ENCODE peak calls at places on chromosomes 1 and 21, in seven cellular contexts. One of them, this sample, is unnamed.

GRCh38 chr1:102733491-102734236 is 374.7 kb downstream of the COL11A1 start:
- DNase-seq in GM23338: no peak
- DNase-seq in IMR-90: no peak
- DNase-seq in substantia nigra: no peak
- DNase-seq in upper lobe of right lung: no peak
- DNase-seq in HL-60: no peak
- DNase-seq in heart right ventricle: no peak
- DNase-seq in this sample: no peak

GRCh38 chr1:103218821-103219220 is 110.5 kb upstream of the COL11A1 start:
- DNase-seq in GM23338: no peak
- DNase-seq in IMR-90: no peak
- DNase-seq in substantia nigra: no peak
- DNase-seq in upper lobe of right lung: no peak
- DNase-seq in HL-60: no peak
- DNase-seq in heart right ventricle: no peak
- DNase-seq in this sample: no peak

GRCh38 chr1:44237721-44238457 is 24.6 kb downstream of the DMAP1 start:
- DNase-seq in GM23338: peak
- DNase-seq in IMR-90: peak
- DNase-seq in substantia nigra: no peak
- DNase-seq in upper lobe of right lung: peak
- DNase-seq in HL-60: no peak
- DNase-seq in heart right ventricle: no peak
- DNase-seq in this sample: no peak

GRCh38 chr1:92277105-92277504 is 21.7 kb downstream of the GLMN start:
- DNase-seq in GM23338: no peak
- DNase-seq in IMR-90: peak
- DNase-seq in substantia nigra: no peak
- DNase-seq in upper lobe of right lung: no peak
- DNase-seq in HL-60: no peak
- DNase-seq in heart right ventricle: no peak
- DNase-seq in this sample: no peak

GRCh38 chr1:56437959-56438358 is 141.4 kb downstream of the PLPP3 start:
- DNase-seq in GM23338: peak
- DNase-seq in IMR-90: peak
- DNase-seq in substantia nigra: no peak
- DNase-seq in upper lobe of right lung: no peak
- DNase-seq in HL-60: no peak
- DNase-seq in heart right ventricle: no peak
- DNase-seq in this sample: no peak

GRCh38 chr1:22711591-22712501 is 1.2 kb downstream of the EPHB2 start:
- DNase-seq in GM23338: peak
- DNase-seq in IMR-90: peak
- DNase-seq in substantia nigra: no peak
- DNase-seq in upper lobe of right lung: no peak
- DNase-seq in HL-60: no peak
- DNase-seq in heart right ventricle: no peak
- DNase-seq in this sample: no peak

GRCh38 chr21:35904995-35905972 is 155.0 kb downstream of the SETD4 start:
- DNase-seq in GM23338: no peak
- DNase-seq in IMR-90: no peak
- DNase-seq in substantia nigra: no peak
- DNase-seq in upper lobe of right lung: peak
- DNase-seq in HL-60: no peak
- DNase-seq in heart right ventricle: no peak
- DNase-seq in this sample: no peak

GRCh38 chr1:178944729-178945128 is 73.9 kb upstream of the ANGPTL1 start:
- DNase-seq in GM23338: no peak
- DNase-seq in IMR-90: no peak
- DNase-seq in substantia nigra: no peak
- DNase-seq in upper lobe of right lung: no peak
- DNase-seq in HL-60: no peak
- DNase-seq in heart right ventricle: no peak
- DNase-seq in this sample: no peak

GRCh38 chr1:203085528-203086406 is at the start of gene MYOG:
- DNase-seq in GM23338: no peak
- DNase-seq in IMR-90: no peak
- DNase-seq in substantia nigra: no peak
- DNase-seq in upper lobe of right lung: no peak
- DNase-seq in HL-60: no peak
- DNase-seq in heart right ventricle: no peak
- DNase-seq in this sample: no peak

GRCh38 chr21:29786509-29786908 is 153.3 kb downstream of the GRIK1 start:
- DNase-seq in GM23338: no peak
- DNase-seq in IMR-90: no peak
- DNase-seq in substantia nigra: no peak
- DNase-seq in upper lobe of right lung: no peak
- DNase-seq in HL-60: no peak
- DNase-seq in heart right ventricle: no peak
- DNase-seq in this sample: no peak

GRCh38 chr1:221511797-221512196 is 230.1 kb downstream of the DUSP10 start:
- DNase-seq in GM23338: no peak
- DNase-seq in IMR-90: no peak
- DNase-seq in substantia nigra: no peak
- DNase-seq in upper lobe of right lung: no peak
- DNase-seq in HL-60: no peak
- DNase-seq in heart right ventricle: no peak
- DNase-seq in this sample: no peak

GRCh38 chr1:62882161-62882560 is 98.2 kb downstream of the ATG4C start:
- DNase-seq in GM23338: no peak
- DNase-seq in IMR-90: no peak
- DNase-seq in substantia nigra: no peak
- DNase-seq in upper lobe of right lung: no peak
- DNase-seq in HL-60: no peak
- DNase-seq in heart right ventricle: no peak
- DNase-seq in this sample: no peak

GRCh38 chr1:9473032-9473792 is 66.1 kb upstream of the SLC25A33 start:
- DNase-seq in GM23338: no peak
- DNase-seq in IMR-90: peak
- DNase-seq in substantia nigra: peak
- DNase-seq in upper lobe of right lung: no peak
- DNase-seq in HL-60: no peak
- DNase-seq in heart right ventricle: peak
- DNase-seq in this sample: no peak

GRCh38 chr1:64019818-64020217 is 183.6 kb upstream of the UBE2U start:
- DNase-seq in GM23338: peak
- DNase-seq in IMR-90: peak
- DNase-seq in substantia nigra: no peak
- DNase-seq in upper lobe of right lung: no peak
- DNase-seq in HL-60: no peak
- DNase-seq in heart right ventricle: no peak
- DNase-seq in this sample: no peak

GRCh38 chr1:15849775-15850449 is 2.4 kb downstream of the SPEN start:
- DNase-seq in GM23338: peak
- DNase-seq in IMR-90: peak
- DNase-seq in substantia nigra: peak
- DNase-seq in upper lobe of right lung: no peak
- DNase-seq in HL-60: no peak
- DNase-seq in heart right ventricle: peak
- DNase-seq in this sample: peak

DNA sequence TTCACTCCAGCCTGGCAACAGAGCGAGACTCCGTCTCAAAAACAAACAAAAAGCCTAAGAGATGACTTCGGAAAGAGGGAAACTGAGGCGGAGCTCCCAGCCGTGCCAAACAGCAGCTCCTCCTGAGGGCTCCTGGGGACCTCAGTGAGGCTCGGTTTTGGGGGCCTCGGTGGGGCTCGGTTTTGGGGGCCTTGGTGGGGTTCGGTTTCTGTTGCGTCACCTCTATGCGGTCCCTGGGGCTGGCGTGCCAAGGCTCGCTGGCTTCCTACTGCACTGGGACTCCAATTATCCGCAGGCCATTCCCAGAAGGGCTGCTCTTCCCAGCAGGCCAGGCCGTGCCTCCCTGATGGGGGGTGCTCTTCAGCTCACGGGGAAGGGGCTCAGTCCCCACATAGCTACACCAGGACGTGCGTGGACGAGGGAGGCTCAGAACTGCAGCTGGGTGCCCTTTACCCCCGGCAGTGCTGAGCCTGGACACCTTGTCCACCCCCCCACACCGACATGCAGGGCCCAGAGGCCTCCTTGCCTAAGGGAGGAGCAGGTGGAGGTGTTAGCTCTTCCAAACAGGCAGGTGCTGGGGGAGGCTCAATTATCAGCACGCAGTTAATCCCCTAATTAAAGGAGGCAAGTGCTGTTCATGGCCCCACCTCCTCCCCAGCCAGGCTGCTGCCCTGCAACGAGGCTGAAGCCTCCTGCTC is 5.1 kb upstream of the C1orf159 start:
- DNase-seq in GM23338: no peak
- DNase-seq in IMR-90: no peak
- DNase-seq in substantia nigra: no peak
- DNase-seq in upper lobe of right lung: no peak
- DNase-seq in HL-60: no peak
- DNase-seq in heart right ventricle: no peak
- DNase-seq in this sample: no peak
- H3K27ac ChIP-seq in GM23338: no peak
- H3K27ac ChIP-seq in IMR-90: no peak
- H3K27ac ChIP-seq in substantia nigra: no peak
- H3K27ac ChIP-seq in upper lobe of right lung: no peak
- H3K27ac ChIP-seq in HL-60: no peak
- H3K27ac ChIP-seq in heart right ventricle: no peak
- H3K27ac ChIP-seq in this sample: no peak

GRCh38 chr1:119721933-119722332 is 10.2 kb downstream of the PHGDH start:
- DNase-seq in GM23338: no peak
- DNase-seq in IMR-90: no peak
- DNase-seq in substantia nigra: no peak
- DNase-seq in upper lobe of right lung: no peak
- DNase-seq in HL-60: no peak
- DNase-seq in heart right ventricle: no peak
- DNase-seq in this sample: no peak
- H3K27ac ChIP-seq in GM23338: peak
- H3K27ac ChIP-seq in IMR-90: no peak
- H3K27ac ChIP-seq in substantia nigra: no peak
- H3K27ac ChIP-seq in upper lobe of right lung: no peak
- H3K27ac ChIP-seq in HL-60: no peak
- H3K27ac ChIP-seq in heart right ventricle: no peak
- H3K27ac ChIP-seq in this sample: no peak

GRCh38 chr1:184215274-184215925 is 163.9 kb downstream of the TSEN15 start:
- DNase-seq in GM23338: no peak
- DNase-seq in IMR-90: no peak
- DNase-seq in substantia nigra: no peak
- DNase-seq in upper lobe of right lung: no peak
- DNase-seq in HL-60: no peak
- DNase-seq in heart right ventricle: no peak
- DNase-seq in this sample: no peak

GRCh38 chr1:184210822-184211221 is 159.3 kb downstream of the TSEN15 start:
- DNase-seq in GM23338: peak
- DNase-seq in IMR-90: no peak
- DNase-seq in substantia nigra: no peak
- DNase-seq in upper lobe of right lung: no peak
- DNase-seq in HL-60: no peak
- DNase-seq in heart right ventricle: no peak
- DNase-seq in this sample: no peak

GRCh38 chr1:184210048-184210447 is 158.5 kb downstream of the TSEN15 start:
- DNase-seq in GM23338: no peak
- DNase-seq in IMR-90: peak
- DNase-seq in substantia nigra: no peak
- DNase-seq in upper lobe of right lung: no peak
- DNase-seq in HL-60: no peak
- DNase-seq in heart right ventricle: peak
- DNase-seq in this sample: no peak

GRCh38 chr1:184214128-184214527 is 162.6 kb downstream of the TSEN15 start:
- DNase-seq in GM23338: no peak
- DNase-seq in IMR-90: no peak
- DNase-seq in substantia nigra: no peak
- DNase-seq in upper lobe of right lung: peak
- DNase-seq in HL-60: no peak
- DNase-seq in heart right ventricle: no peak
- DNase-seq in this sample: no peak

GRCh38 chr1:184212649-184213314 is 161.3 kb downstream of the TSEN15 start:
- DNase-seq in GM23338: no peak
- DNase-seq in IMR-90: peak
- DNase-seq in substantia nigra: no peak
- DNase-seq in upper lobe of right lung: no peak
- DNase-seq in HL-60: no peak
- DNase-seq in heart right ventricle: no peak
- DNase-seq in this sample: no peak
- H3K27ac ChIP-seq in GM23338: no peak
- H3K27ac ChIP-seq in IMR-90: peak
- H3K27ac ChIP-seq in substantia nigra: no peak
- H3K27ac ChIP-seq in upper lobe of right lung: no peak
- H3K27ac ChIP-seq in HL-60: no peak
- H3K27ac ChIP-seq in heart right ventricle: no peak
- H3K27ac ChIP-seq in this sample: no peak

GRCh38 chr21:15063081-15063820 is 1.5 kb downstream of the NRIP1 start:
- DNase-seq in GM23338: no peak
- DNase-seq in IMR-90: peak
- DNase-seq in substantia nigra: no peak
- DNase-seq in upper lobe of right lung: no peak
- DNase-seq in HL-60: no peak
- DNase-seq in heart right ventricle: no peak
- DNase-seq in this sample: peak

GRCh38 chr21:15065381-15066230 is 806 bp upstream of the NRIP1 start:
- DNase-seq in GM23338: peak
- DNase-seq in IMR-90: peak
- DNase-seq in substantia nigra: peak
- DNase-seq in upper lobe of right lung: peak
- DNase-seq in HL-60: peak
- DNase-seq in heart right ventricle: peak
- DNase-seq in this sample: peak

GRCh38 chr21:15064576-15065380 is at the start of gene NRIP1:
- DNase-seq in GM23338: peak
- DNase-seq in IMR-90: peak
- DNase-seq in substantia nigra: peak
- DNase-seq in upper lobe of right lung: peak
- DNase-seq in HL-60: peak
- DNase-seq in heart right ventricle: peak
- DNase-seq in this sample: peak

GRCh38 chr21:15062566-15062965 is 2.2 kb downstream of the NRIP1 start:
- DNase-seq in GM23338: no peak
- DNase-seq in IMR-90: no peak
- DNase-seq in substantia nigra: no peak
- DNase-seq in upper lobe of right lung: no peak
- DNase-seq in HL-60: no peak
- DNase-seq in heart right ventricle: no peak
- DNase-seq in this sample: no peak

DNA sequence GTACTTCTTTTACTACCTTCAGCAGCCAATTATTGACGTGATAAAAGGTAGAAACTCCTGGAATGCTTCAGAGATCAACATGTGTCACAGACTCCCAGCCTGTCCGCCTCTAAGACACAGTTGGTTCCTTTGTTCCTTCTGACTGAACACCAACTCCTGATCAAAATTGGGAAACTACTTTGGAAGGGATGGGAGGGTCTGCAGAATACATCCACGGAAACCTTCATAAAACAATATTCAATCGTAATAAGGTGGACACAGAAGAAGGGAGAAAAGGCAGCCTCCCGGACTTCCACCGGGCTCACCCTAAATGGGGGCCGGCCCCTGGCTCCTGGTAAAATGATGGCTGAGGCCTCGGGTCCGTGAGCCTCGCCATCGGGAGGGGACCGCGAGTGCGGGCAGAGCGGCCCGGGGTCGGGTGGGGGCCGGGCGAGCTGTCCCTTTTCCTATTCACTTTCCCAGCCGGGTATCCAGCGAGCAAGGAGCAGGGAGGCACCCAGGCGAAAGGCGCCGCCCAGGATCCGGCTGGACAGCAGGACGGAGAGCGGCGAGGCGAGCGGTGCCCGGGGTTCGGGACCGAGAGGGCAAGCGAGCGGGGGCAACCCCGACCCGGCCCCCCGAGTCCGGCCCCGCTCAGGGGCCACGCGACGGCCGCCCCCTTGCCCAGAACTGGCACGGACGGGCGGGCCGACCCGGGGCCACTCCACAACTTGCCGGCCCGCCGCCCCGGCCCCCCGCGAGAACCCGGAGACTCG is 802 bp downstream of the NRIP1 start:
- DNase-seq in GM23338: peak
- DNase-seq in IMR-90: no peak
- DNase-seq in substantia nigra: peak
- DNase-seq in upper lobe of right lung: peak
- DNase-seq in HL-60: no peak
- DNase-seq in heart right ventricle: peak
- DNase-seq in this sample: peak
- H3K27ac ChIP-seq in GM23338: no peak
- H3K27ac ChIP-seq in IMR-90: peak
- H3K27ac ChIP-seq in substantia nigra: peak
- H3K27ac ChIP-seq in upper lobe of right lung: peak
- H3K27ac ChIP-seq in HL-60: peak
- H3K27ac ChIP-seq in heart right ventricle: peak
- H3K27ac ChIP-seq in this sample: peak